ENCODE peak calls at places on chromosomes 6 and 20, in eight cellular contexts. One of them, this sample, is unnamed.

GRCh38 chr20:46299078-46299477 is 9.2 kb downstream of the CDH22 start:
- DNase-seq in uterus: no peak
- DNase-seq in bronchial epithelial cell: no peak
- DNase-seq in left ventricle myocardium inferior: no peak
- DNase-seq in OCI-LY7: no peak
- DNase-seq in endodermal cell: no peak
- DNase-seq in CD8-positive, alpha-beta T cell: no peak
- DNase-seq in astrocyte: no peak
- DNase-seq in this sample: no peak

GRCh38 chr6:166947251-166947650 is 9.1 kb downstream of the RNASET2 start:
- DNase-seq in uterus: no peak
- DNase-seq in bronchial epithelial cell: no peak
- DNase-seq in left ventricle myocardium inferior: no peak
- DNase-seq in OCI-LY7: no peak
- DNase-seq in endodermal cell: no peak
- DNase-seq in CD8-positive, alpha-beta T cell: no peak
- DNase-seq in astrocyte: no peak
- DNase-seq in this sample: no peak

GRCh38 chr6:23228439-23229024 is 659.2 kb downstream of the HDGFL1 start:
- DNase-seq in uterus: no peak
- DNase-seq in bronchial epithelial cell: peak; percentile 55
- DNase-seq in left ventricle myocardium inferior: no peak
- DNase-seq in OCI-LY7: no peak
- DNase-seq in endodermal cell: peak; percentile 40
- DNase-seq in CD8-positive, alpha-beta T cell: no peak
- DNase-seq in astrocyte: peak; percentile 11
- DNase-seq in this sample: no peak

GRCh38 chr6:8389034-8389818 is 46.1 kb downstream of the SLC35B3 start:
- DNase-seq in uterus: no peak
- DNase-seq in bronchial epithelial cell: no peak
- DNase-seq in left ventricle myocardium inferior: no peak
- DNase-seq in OCI-LY7: no peak
- DNase-seq in endodermal cell: no peak
- DNase-seq in CD8-positive, alpha-beta T cell: no peak
- DNase-seq in astrocyte: no peak
- DNase-seq in this sample: no peak

GRCh38 chr6:25016311-25016710 is 80.6 kb upstream of the RIPOR2 start:
- DNase-seq in uterus: no peak
- DNase-seq in bronchial epithelial cell: no peak
- DNase-seq in left ventricle myocardium inferior: no peak
- DNase-seq in OCI-LY7: no peak
- DNase-seq in endodermal cell: no peak
- DNase-seq in CD8-positive, alpha-beta T cell: no peak
- DNase-seq in astrocyte: peak; percentile 77
- DNase-seq in this sample: no peak

GRCh38 chr20:39518649-39519048 is 556.5 kb downstream of the DHX35 start:
- DNase-seq in uterus: no peak
- DNase-seq in bronchial epithelial cell: no peak
- DNase-seq in left ventricle myocardium inferior: no peak
- DNase-seq in OCI-LY7: no peak
- DNase-seq in endodermal cell: no peak
- DNase-seq in CD8-positive, alpha-beta T cell: no peak
- DNase-seq in astrocyte: no peak
- DNase-seq in this sample: no peak

GRCh38 chr6:143745160-143746133 is 67.7 kb downstream of the PHACTR2 start:
- DNase-seq in uterus: peak; percentile 42
- DNase-seq in bronchial epithelial cell: peak; percentile 39
- DNase-seq in left ventricle myocardium inferior: no peak
- DNase-seq in OCI-LY7: no peak
- DNase-seq in endodermal cell: peak; percentile 78
- DNase-seq in CD8-positive, alpha-beta T cell: no peak
- DNase-seq in astrocyte: peak; percentile 86
- DNase-seq in this sample: peak; percentile 42

GRCh38 chr6:122059918-122060317 is 339.5 kb upstream of the HSF2 start:
- DNase-seq in uterus: no peak
- DNase-seq in bronchial epithelial cell: no peak
- DNase-seq in left ventricle myocardium inferior: no peak
- DNase-seq in OCI-LY7: no peak
- DNase-seq in endodermal cell: no peak
- DNase-seq in CD8-positive, alpha-beta T cell: no peak
- DNase-seq in astrocyte: no peak
- DNase-seq in this sample: no peak

GRCh38 chr6:118216751-118217150 is 309.7 kb downstream of the SLC35F1 start:
- DNase-seq in uterus: no peak
- DNase-seq in bronchial epithelial cell: peak; percentile 75
- DNase-seq in left ventricle myocardium inferior: no peak
- DNase-seq in OCI-LY7: no peak
- DNase-seq in endodermal cell: no peak
- DNase-seq in CD8-positive, alpha-beta T cell: no peak
- DNase-seq in astrocyte: no peak
- DNase-seq in this sample: no peak

GRCh38 chr6:66605011-66605410 is 898.0 kb upstream of the EYS start:
- DNase-seq in uterus: no peak
- DNase-seq in bronchial epithelial cell: no peak
- DNase-seq in left ventricle myocardium inferior: no peak
- DNase-seq in OCI-LY7: no peak
- DNase-seq in endodermal cell: no peak
- DNase-seq in CD8-positive, alpha-beta T cell: no peak
- DNase-seq in astrocyte: peak; percentile 3
- DNase-seq in this sample: no peak

GRCh38 chr20:44154521-44155001 is 32.4 kb downstream of the JPH2 start:
- DNase-seq in uterus: peak; percentile 71
- DNase-seq in bronchial epithelial cell: no peak
- DNase-seq in left ventricle myocardium inferior: no peak
- DNase-seq in OCI-LY7: no peak
- DNase-seq in endodermal cell: peak; percentile 71
- DNase-seq in CD8-positive, alpha-beta T cell: no peak
- DNase-seq in astrocyte: peak; percentile 53
- DNase-seq in this sample: no peak

GRCh38 chr20:32731882-32732266 is 11.4 kb downstream of the COMMD7 start:
- DNase-seq in uterus: no peak
- DNase-seq in bronchial epithelial cell: peak; percentile 61
- DNase-seq in left ventricle myocardium inferior: no peak
- DNase-seq in OCI-LY7: no peak
- DNase-seq in endodermal cell: no peak
- DNase-seq in CD8-positive, alpha-beta T cell: no peak
- DNase-seq in astrocyte: no peak
- DNase-seq in this sample: no peak

GRCh38 chr20:47377122-47377722 is 20.7 kb upstream of the ZMYND8 start:
- DNase-seq in uterus: no peak
- DNase-seq in bronchial epithelial cell: peak; percentile 89
- DNase-seq in left ventricle myocardium inferior: no peak
- DNase-seq in OCI-LY7: no peak
- DNase-seq in endodermal cell: no peak
- DNase-seq in CD8-positive, alpha-beta T cell: no peak
- DNase-seq in astrocyte: no peak
- DNase-seq in this sample: no peak

GRCh38 chr6:17865798-17866725 is 121.4 kb downstream of the KIF13A start:
- DNase-seq in uterus: peak; percentile 80
- DNase-seq in bronchial epithelial cell: peak; percentile 99
- DNase-seq in left ventricle myocardium inferior: peak; percentile 58
- DNase-seq in OCI-LY7: no peak
- DNase-seq in endodermal cell: no peak
- DNase-seq in CD8-positive, alpha-beta T cell: no peak
- DNase-seq in astrocyte: peak; percentile 98
- DNase-seq in this sample: no peak

GRCh38 chr20:46635514-46636091 is 15.7 kb downstream of the SLC13A3 start:
- DNase-seq in uterus: no peak
- DNase-seq in bronchial epithelial cell: peak; percentile 7
- DNase-seq in left ventricle myocardium inferior: no peak
- DNase-seq in OCI-LY7: no peak
- DNase-seq in endodermal cell: no peak
- DNase-seq in CD8-positive, alpha-beta T cell: no peak
- DNase-seq in astrocyte: peak; percentile 29
- DNase-seq in this sample: no peak

GRCh38 chr6:160015778-160016684 is 47.1 kb downstream of the IGF2R start:
- DNase-seq in uterus: no peak
- DNase-seq in bronchial epithelial cell: no peak
- DNase-seq in left ventricle myocardium inferior: no peak
- DNase-seq in OCI-LY7: no peak
- DNase-seq in endodermal cell: no peak
- DNase-seq in CD8-positive, alpha-beta T cell: peak; percentile 67
- DNase-seq in astrocyte: no peak
- DNase-seq in this sample: no peak

GRCh38 chr20:48831702-48832422 is 4.1 kb upstream of the PREX1 start:
- DNase-seq in uterus: peak; percentile 29
- DNase-seq in bronchial epithelial cell: peak; percentile 53
- DNase-seq in left ventricle myocardium inferior: peak; percentile 60
- DNase-seq in OCI-LY7: no peak
- DNase-seq in endodermal cell: no peak
- DNase-seq in CD8-positive, alpha-beta T cell: no peak
- DNase-seq in astrocyte: no peak
- DNase-seq in this sample: peak; percentile 47

GRCh38 chr20:63881451-63882226 is 13.3 kb upstream of the DNAJC5 start:
- DNase-seq in uterus: no peak
- DNase-seq in bronchial epithelial cell: no peak
- DNase-seq in left ventricle myocardium inferior: no peak
- DNase-seq in OCI-LY7: no peak
- DNase-seq in endodermal cell: no peak
- DNase-seq in CD8-positive, alpha-beta T cell: no peak
- DNase-seq in astrocyte: no peak
- DNase-seq in this sample: no peak

GRCh38 chr6:33967966-33968724 is 164.3 kb upstream of the MLN start:
- DNase-seq in uterus: no peak
- DNase-seq in bronchial epithelial cell: no peak
- DNase-seq in left ventricle myocardium inferior: no peak
- DNase-seq in OCI-LY7: no peak
- DNase-seq in endodermal cell: peak; percentile 86
- DNase-seq in CD8-positive, alpha-beta T cell: no peak
- DNase-seq in astrocyte: no peak
- DNase-seq in this sample: peak; percentile 90

DNA sequence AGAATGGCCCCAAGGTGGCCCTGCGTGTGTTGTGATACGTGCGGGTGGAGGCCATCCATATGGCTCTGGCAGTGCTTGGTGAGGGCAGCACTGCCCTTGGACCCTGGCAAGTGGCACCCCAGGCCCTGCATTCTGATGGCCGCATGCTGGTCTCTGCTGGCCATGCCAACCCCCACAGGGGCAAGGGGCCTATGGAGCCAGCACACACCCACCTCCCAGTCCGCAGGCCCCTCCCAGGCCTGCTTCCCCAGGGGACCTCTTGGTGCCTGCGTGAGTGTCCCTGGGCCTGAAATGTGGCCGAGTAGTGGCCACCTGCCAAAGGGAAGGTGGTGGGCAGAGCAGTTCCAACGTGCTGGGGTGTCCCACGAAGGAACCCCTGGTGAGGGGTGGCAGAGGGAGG is 17.6 kb downstream of the NQO2 start:
- DNase-seq in uterus: no peak
- DNase-seq in bronchial epithelial cell: no peak
- DNase-seq in left ventricle myocardium inferior: no peak
- DNase-seq in OCI-LY7: no peak
- DNase-seq in endodermal cell: peak; percentile 28
- DNase-seq in CD8-positive, alpha-beta T cell: no peak
- DNase-seq in astrocyte: no peak
- DNase-seq in this sample: no peak
- H3K36me3 ChIP-seq in uterus: no peaks in the 10 kb centered on the region
- H3K36me3 ChIP-seq in bronchial epithelial cell: peaks cover 7% of the 10 kb centered on the region
- H3K36me3 ChIP-seq in left ventricle myocardium inferior: peaks cover 80% of the 10 kb centered on the region
- H3K36me3 ChIP-seq in OCI-LY7: peaks cover 20% of the 10 kb centered on the region
- H3K36me3 ChIP-seq in endodermal cell: peaks cover 32% of the 10 kb centered on the region
- H3K36me3 ChIP-seq in CD8-positive, alpha-beta T cell: no peaks in the 10 kb centered on the region
- H3K36me3 ChIP-seq in astrocyte: peaks cover 2% of the 10 kb centered on the region
- H3K36me3 ChIP-seq in this sample: peaks cover 28% of the 10 kb centered on the region

DNA sequence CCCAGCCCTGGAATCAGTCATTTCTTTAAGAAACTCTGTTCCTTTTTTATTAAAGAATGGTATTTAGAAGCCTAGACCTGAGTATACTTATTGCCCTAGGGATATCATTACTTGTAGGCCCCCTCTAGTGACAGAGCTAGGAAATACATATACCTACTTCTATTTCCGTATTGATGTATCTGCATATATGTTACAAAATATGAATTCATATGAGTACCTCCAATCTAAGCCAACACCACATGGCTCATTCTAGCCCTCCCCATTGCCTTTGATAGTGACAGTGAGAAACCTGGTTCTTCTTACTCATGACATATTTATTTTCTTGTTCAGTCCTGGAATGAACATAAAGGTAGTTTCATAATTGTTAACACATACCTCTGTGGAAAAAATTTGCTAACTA is 137.2 kb downstream of the FARS2 start:
- DNase-seq in uterus: no peak
- DNase-seq in bronchial epithelial cell: peak; percentile 78
- DNase-seq in left ventricle myocardium inferior: no peak
- DNase-seq in OCI-LY7: peak; percentile 63
- DNase-seq in endodermal cell: no peak
- DNase-seq in CD8-positive, alpha-beta T cell: no peak
- DNase-seq in astrocyte: peak; percentile 39
- DNase-seq in this sample: no peak
- TF ChIP-seq CTCF in uterus: peak; percentile 24
- TF ChIP-seq CTCF in bronchial epithelial cell: peak; percentile 42
- TF ChIP-seq CTCF in left ventricle myocardium inferior: peak; percentile 61
- TF ChIP-seq CTCF in OCI-LY7: peak; percentile 82
- TF ChIP-seq CTCF in endodermal cell: peak; percentile 74
- TF ChIP-seq CTCF in CD8-positive, alpha-beta T cell: peak; percentile 64
- TF ChIP-seq CTCF in astrocyte: peak; percentile 34
- TF ChIP-seq CTCF in this sample: peak; percentile 34

GRCh38 chr6:7114744-7115451 is 7.1 kb downstream of the RREB1 start:
- DNase-seq in uterus: no peak
- DNase-seq in bronchial epithelial cell: no peak
- DNase-seq in left ventricle myocardium inferior: no peak
- DNase-seq in OCI-LY7: no peak
- DNase-seq in endodermal cell: no peak
- DNase-seq in CD8-positive, alpha-beta T cell: peak; percentile 11
- DNase-seq in astrocyte: no peak
- DNase-seq in this sample: no peak

GRCh38 chr6:7110092-7110792 is 2.5 kb downstream of the RREB1 start:
- DNase-seq in uterus: no peak
- DNase-seq in bronchial epithelial cell: no peak
- DNase-seq in left ventricle myocardium inferior: no peak
- DNase-seq in OCI-LY7: no peak
- DNase-seq in endodermal cell: no peak
- DNase-seq in CD8-positive, alpha-beta T cell: peak; percentile 29
- DNase-seq in astrocyte: no peak
- DNase-seq in this sample: peak; percentile 3

GRCh38 chr6:7111095-7111690 is 3.4 kb downstream of the RREB1 start:
- DNase-seq in uterus: no peak
- DNase-seq in bronchial epithelial cell: no peak
- DNase-seq in left ventricle myocardium inferior: no peak
- DNase-seq in OCI-LY7: no peak
- DNase-seq in endodermal cell: no peak
- DNase-seq in CD8-positive, alpha-beta T cell: peak; percentile 7
- DNase-seq in astrocyte: no peak
- DNase-seq in this sample: no peak

GRCh38 chr6:7115452-7116223 is 7.9 kb downstream of the RREB1 start:
- DNase-seq in uterus: peak; percentile 28
- DNase-seq in bronchial epithelial cell: no peak
- DNase-seq in left ventricle myocardium inferior: no peak
- DNase-seq in OCI-LY7: no peak
- DNase-seq in endodermal cell: no peak
- DNase-seq in CD8-positive, alpha-beta T cell: peak; percentile 42
- DNase-seq in astrocyte: no peak
- DNase-seq in this sample: no peak

GRCh38 chr6:7112741-7113313 is 5.1 kb downstream of the RREB1 start:
- DNase-seq in uterus: no peak
- DNase-seq in bronchial epithelial cell: peak; percentile 78
- DNase-seq in left ventricle myocardium inferior: no peak
- DNase-seq in OCI-LY7: no peak
- DNase-seq in endodermal cell: peak; percentile 79
- DNase-seq in CD8-positive, alpha-beta T cell: peak; percentile 67
- DNase-seq in astrocyte: no peak
- DNase-seq in this sample: peak; percentile 37
- H3K4me3 ChIP-seq in uterus: no peak overlapping the region
- H3K4me3 ChIP-seq in bronchial epithelial cell: peak overlapping the region; percentile 11
- H3K4me3 ChIP-seq in left ventricle myocardium inferior: peak overlapping the region; percentile 38
- H3K4me3 ChIP-seq in OCI-LY7: no peak overlapping the region
- H3K4me3 ChIP-seq in endodermal cell: peak overlapping the region; percentile 83
- H3K4me3 ChIP-seq in CD8-positive, alpha-beta T cell: peak overlapping the region; percentile 16
- H3K4me3 ChIP-seq in astrocyte: no peak overlapping the region
- H3K4me3 ChIP-seq in this sample: no peak overlapping the region

GRCh38 chr6:169669889-169670288 is 31.9 kb downstream of the WDR27 start:
- DNase-seq in uterus: no peak
- DNase-seq in bronchial epithelial cell: peak; percentile 14
- DNase-seq in left ventricle myocardium inferior: no peak
- DNase-seq in OCI-LY7: no peak
- DNase-seq in endodermal cell: no peak
- DNase-seq in CD8-positive, alpha-beta T cell: no peak
- DNase-seq in astrocyte: no peak
- DNase-seq in this sample: no peak
- H3K36me3 ChIP-seq in uterus: no peaks in the 10 kb centered on the region
- H3K36me3 ChIP-seq in bronchial epithelial cell: peaks cover 3% of the 10 kb centered on the region
- H3K36me3 ChIP-seq in left ventricle myocardium inferior: peaks cover 43% of the 10 kb centered on the region
- H3K36me3 ChIP-seq in OCI-LY7: peaks cover 74% of the 10 kb centered on the region
- H3K36me3 ChIP-seq in endodermal cell: peaks cover 83% of the 10 kb centered on the region
- H3K36me3 ChIP-seq in CD8-positive, alpha-beta T cell: no peaks in the 10 kb centered on the region
- H3K36me3 ChIP-seq in astrocyte: peaks cover 2% of the 10 kb centered on the region
- H3K36me3 ChIP-seq in this sample: no peaks in the 10 kb centered on the region

This sample was measured in WERI-Rb-1.